ENCODE peak calls at places on chromosome 19, in ten cellular contexts. B, X, D, A, G, J, Q, H, E and U are unnamed samples.
A peak's percentile ranks its signal among the peaks of the same experiment; 100 is the strongest.

GRCh38 chr19:54114340-54114826 is 1.1 kb downstream of the TFPT start:
- DNase-seq in D (no peak), J (peak; percentile 48), X (no peak), E (no peak), Q (no peak), H (peak; percentile 33), B (no peak), G (no peak), A (no peak), U (peak; percentile 58)

GRCh38 chr19:15769586-15769985 is 17.9 kb upstream of the OR10H5 start:
- DNase-seq in B (no peak), E (no peak), D (no peak), H (no peak), J (no peak), A (no peak), X (peak; percentile 38), G (no peak), Q (peak; percentile 45), U (no peak)

GRCh38 chr19:3443840-3444694 is 36.3 kb downstream of the SMIM24 start:
- DNase-seq in H (no peak), J (no peak), X (no peak), D (peak; percentile 39), G (no peak), B (no peak), E (no peak), A (no peak), Q (peak; percentile 87), U (no peak)

GRCh38 chr19:2046046-2046907 is 4.8 kb downstream of the MKNK2 start:
- DNase-seq in E (no peak), H (no peak), B (peak; percentile 69), A (no peak), J (no peak), X (peak; percentile 15), D (no peak), G (no peak), Q (no peak), U (no peak)

GRCh38 chr19:47110521-47111080 is 3.0 kb downstream of the ZC3H4 start:
- DNase-seq in E (no peak), Q (no peak), H (no peak), D (no peak), A (no peak), X (peak; percentile 14), G (no peak), J (no peak), B (no peak), U (peak; percentile 21)

GRCh38 chr19:10292789-10293636 is 3.3 kb downstream of the ICAM5 start:
- DNase-seq in G (no peak), D (no peak), X (peak; percentile 38), Q (no peak), J (no peak), B (no peak), E (no peak), A (no peak), H (no peak), U (no peak)

GRCh38 chr19:539429-540030 is 4.3 kb upstream of the GZMM start:
- DNase-seq in Q (no peak), X (no peak), A (no peak), G (no peak), D (no peak), E (no peak), H (no peak), J (no peak), B (peak; percentile 66), U (no peak)

GRCh38 chr19:42370068-42370520 is 20.0 kb downstream of the CNFN start:
- DNase-seq in H (no peak), B (no peak), G (no peak), D (no peak), J (no peak), E (no peak), Q (no peak), A (no peak), X (peak; percentile 31), U (no peak)

DNA sequence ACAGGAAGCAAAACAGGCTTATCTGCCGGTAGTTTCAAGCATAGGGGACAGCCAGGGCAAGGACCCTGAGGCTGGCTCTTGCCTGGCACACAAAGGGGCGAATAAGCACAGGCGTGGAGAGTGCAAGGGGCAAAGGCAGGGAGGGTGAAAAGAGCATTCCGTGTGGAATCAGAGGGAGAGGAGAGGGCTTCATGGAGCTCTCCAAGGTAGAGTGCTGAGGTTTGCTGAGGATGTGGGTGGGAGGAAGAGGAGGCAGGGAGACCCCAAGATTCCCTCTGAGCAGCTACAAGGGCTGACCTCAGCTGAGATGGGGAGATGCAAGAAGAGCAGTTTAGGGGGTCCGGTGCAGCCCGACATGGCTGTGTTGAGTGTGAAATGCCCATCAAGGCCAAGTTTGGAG is 36.5 kb upstream of the ZNRF4 start:
- DNase-seq in G (no peak), D (no peak), B (no peak), A (no peak), J (no peak), E (no peak), Q (no peak), X (no peak), H (no peak), U (no peak)
- TF ChIP-seq POLR2AphosphoS5 in G (no peak), D (no peak), B (no peak), A (no peak), J (no peak), E (no peak), Q (no peak), X (no peak), H (no peak), U (no peak)

DNA sequence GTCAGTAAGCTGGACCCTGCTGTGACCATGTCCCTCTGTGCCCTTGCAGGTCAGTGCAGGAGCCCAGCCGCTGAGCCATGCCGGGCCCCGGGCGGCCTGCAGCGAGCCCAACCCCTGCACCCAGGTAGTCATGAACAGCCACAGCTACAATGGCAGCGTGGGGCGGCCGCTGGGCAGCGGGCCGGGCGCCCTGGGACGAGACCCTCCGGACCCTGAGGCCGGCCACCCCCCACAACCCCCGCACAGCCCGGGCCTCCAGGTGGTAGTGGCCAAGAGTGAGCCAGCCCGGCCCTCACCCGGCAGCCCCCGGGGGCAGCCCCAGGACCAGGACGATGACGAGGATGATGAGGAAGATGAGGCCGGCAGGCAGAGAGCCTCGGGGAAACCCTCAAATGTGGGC is 6.9 kb downstream of the KCNN1 start:
- DNase-seq in E (no peak), B (no peak), Q (no peak), J (no peak), G (no peak), H (no peak), A (no peak), X (no peak), D (no peak), U (no peak)
- TF ChIP-seq POLR2AphosphoS5 in E (no peak), B (no peak), Q (no peak), J (no peak), G (no peak), H (no peak), A (no peak), X (no peak), D (no peak), U (no peak)

DNA sequence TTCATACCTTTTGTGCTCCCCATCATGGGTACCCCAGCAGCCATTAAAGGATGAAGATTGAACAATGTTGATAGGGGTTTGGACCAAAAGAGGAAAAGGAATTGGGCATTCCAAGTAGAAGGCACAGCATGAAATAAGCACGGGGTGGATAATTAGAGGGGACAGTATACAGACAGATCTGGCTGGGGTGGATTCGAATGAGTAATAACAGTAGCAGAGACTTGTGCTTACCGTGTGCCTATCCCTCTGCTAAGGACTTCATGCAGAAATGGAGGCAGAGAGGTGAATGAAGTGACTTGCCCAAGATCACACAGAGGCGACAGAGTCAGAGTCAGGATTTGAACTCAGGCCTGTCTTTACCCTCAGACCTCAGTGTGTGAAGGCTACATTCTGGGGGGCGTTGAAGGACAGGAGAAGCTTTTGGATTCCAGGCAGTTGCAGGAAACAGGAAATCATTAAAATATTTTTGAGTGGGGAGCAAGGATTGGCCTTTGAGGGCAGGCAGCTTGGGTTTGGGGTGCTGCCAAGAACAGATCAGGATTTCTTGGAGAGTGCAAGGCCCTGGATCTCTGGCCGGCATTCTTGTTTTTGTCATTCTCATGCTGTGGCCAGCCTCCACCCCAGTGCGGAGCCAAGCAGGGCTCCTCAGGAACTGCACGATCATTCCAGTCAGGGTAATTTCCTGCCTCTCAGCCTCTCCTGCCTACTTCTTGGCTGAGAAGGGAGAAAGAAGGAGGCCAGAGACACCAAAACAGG is 18.7 kb downstream of the PAF1 start:
- DNase-seq in G (no peak), D (no peak), E (peak; percentile 90), H (peak; percentile 70), X (no peak), B (peak; percentile 96), J (peak; percentile 52), Q (no peak), A (no peak), U (no peak)
- TF ChIP-seq POLR2AphosphoS5 in G (no peak), D (no peak), E (peak; percentile 32), H (peak; percentile 74), X (no peak), B (peak; percentile 12), J (no peak), Q (peak; percentile 80), A (no peak), U (no peak)

GRCh38 chr19:17556995-17557394 is 1.5 kb downstream of the COLGALT1 start:
- DNase-seq in X (no peak), B (no peak), A (no peak), J (no peak), H (no peak), E (no peak), G (no peak), D (no peak), Q (no peak), U (no peak)

GRCh38 chr19:17555480-17555928 is at the start of gene COLGALT1:
- DNase-seq in X (peak; percentile 96), B (peak; percentile 99), D (peak; percentile 89), A (peak; percentile 96), Q (peak; percentile 100), G (peak; percentile 51), J (peak; percentile 100), H (peak; percentile 98), E (peak; percentile 98), U (peak; percentile 99)

GRCh38 chr19:17557461-17557860 is 2.0 kb downstream of the COLGALT1 start:
- DNase-seq in X (no peak), J (no peak), G (no peak), A (no peak), B (no peak), H (no peak), D (no peak), Q (no peak), E (no peak), U (peak; percentile 92)

GRCh38 chr19:17554968-17555479 is 425 bp upstream of the COLGALT1 start:
- DNase-seq in D (no peak), A (no peak), H (no peak), Q (no peak), G (peak; percentile 12), X (no peak), B (no peak), J (no peak), E (no peak), U (no peak)

DNA sequence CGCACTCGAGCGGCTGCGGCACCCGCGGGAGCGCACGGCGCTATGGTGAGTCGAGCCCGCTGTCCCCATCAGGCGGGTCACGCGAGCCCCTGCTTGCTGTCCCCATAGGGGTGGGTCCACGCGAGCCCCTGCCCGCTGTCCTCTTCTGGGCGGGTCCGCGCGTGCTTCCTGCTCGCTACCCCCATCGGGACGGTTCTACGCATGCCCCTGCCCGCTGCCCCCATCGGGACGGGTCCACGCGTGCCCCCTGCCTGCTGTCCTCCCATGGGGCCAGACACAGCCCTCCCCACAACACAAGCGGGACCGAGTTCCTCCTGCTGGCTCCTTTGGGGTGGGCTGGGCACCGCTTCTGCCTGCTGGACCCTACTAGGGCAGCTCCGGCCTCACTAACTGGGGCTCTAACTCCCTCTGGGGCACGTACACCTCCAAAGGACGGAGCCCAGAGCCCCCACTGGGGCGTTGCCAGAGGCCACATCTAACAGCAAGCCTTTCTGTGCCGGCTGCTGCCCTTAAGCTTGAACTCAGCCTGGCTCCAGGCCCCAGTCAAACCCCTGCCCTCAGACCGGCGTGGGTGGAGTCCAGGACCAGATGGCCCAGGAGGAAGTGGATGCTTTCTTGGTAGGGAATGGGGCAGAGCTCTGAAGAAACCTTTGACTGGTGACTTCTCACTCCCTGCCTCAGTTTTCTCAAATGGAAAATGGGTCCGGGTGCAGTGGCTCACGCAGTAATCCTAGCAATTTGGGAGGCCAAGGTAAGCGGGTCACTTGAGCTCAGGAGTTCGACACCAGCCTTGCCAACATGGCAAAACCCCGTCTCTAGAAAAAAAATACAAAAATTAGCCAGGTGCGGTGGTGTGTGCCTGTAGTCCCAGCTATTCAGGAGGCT is 722 bp downstream of the COLGALT1 start:
- DNase-seq in G (no peak), A (no peak), E (no peak), H (peak; percentile 18), J (peak; percentile 69), Q (no peak), B (peak; percentile 85), X (peak; percentile 59), D (no peak), U (no peak)
- TF ChIP-seq POLR2AphosphoS5 in G (no peak), A (no peak), E (no peak), H (no peak), J (peak; percentile 41), Q (peak; percentile 5), B (no peak), X (no peak), D (no peak), U (no peak)